ENCODE peak calls at places on chromosomes 16 and 17, in four cellular contexts. L is H1, Q is IMR-90, U is mesendoderm. D is an unnamed sample.

GRCh38 chr17:41586863-41587495 is at the start of gene KRT14:
- DNase-seq in L (no peak), Q (no peak), U (no peak), D (no peak)

GRCh38 chr16:4244254-4244812 is 2.5 kb upstream of the SRL start:
- DNase-seq in L (no peak), Q (peak), U (peak), D (peak)

GRCh38 chr16:17423195-17423594 is 47.6 kb downstream of the XYLT1 start:
- DNase-seq in L (peak), Q (no peak), U (peak), D (peak)

GRCh38 chr17:77433385-77434135 is 292.8 kb downstream of the SEC14L1 start:
- DNase-seq in L (no peak), Q (peak), U (no peak), D (no peak)

GRCh38 chr16:17476414-17477259 is 5.9 kb upstream of the XYLT1 start:
- DNase-seq in L (peak), Q (peak), U (peak), D (peak)

GRCh38 chr17:17036520-17036998 is 5.7 kb upstream of the MPRIP start:
- DNase-seq in L (no peak), Q (no peak), U (no peak), D (no peak)

GRCh38 chr17:68103148-68103547 is 67.6 kb downstream of the KPNA2 start:
- DNase-seq in L (no peak), Q (no peak), U (no peak), D (no peak)

GRCh38 chr17:68460715-68461114 is 3.4 kb upstream of the WIPI1 start:
- DNase-seq in L (no peak), Q (no peak), U (no peak), D (no peak)

GRCh38 chr16:27463741-27464662 is 62.0 kb downstream of the IL21R start:
- DNase-seq in L (no peak), Q (no peak), U (no peak), D (no peak)

GRCh38 chr16:9438991-9439390 is 347.5 kb downstream of the HAPSTR1 start:
- DNase-seq in L (no peak), Q (no peak), U (no peak), D (no peak)

GRCh38 chr17:71922439-71922838 is 198.4 kb upstream of the SOX9 start:
- DNase-seq in L (no peak), Q (peak), U (peak), D (no peak)

GRCh38 chr17:27471321-27472269 is 15.3 kb downstream of the KSR1 start:
- DNase-seq in L (no peak), Q (peak), U (no peak), D (no peak)

GRCh38 chr17:74295625-74296547 is 21.9 kb downstream of the DNAI2 start:
- DNase-seq in L (no peak), Q (no peak), U (no peak), D (no peak)

GRCh38 chr16:74896389-74897370 is 88.2 kb downstream of the WDR59 start:
- DNase-seq in L (no peak), Q (peak), U (no peak), D (no peak)

GRCh38 chr17:17820457-17821158 is 16.2 kb downstream of the SREBF1 start:
- DNase-seq in L (no peak), Q (no peak), U (no peak), D (no peak)

GRCh38 chr17:7029659-7030058 is 6.2 kb upstream of the SLC16A13 start:
- DNase-seq in L (no peak), Q (no peak), U (no peak), D (no peak)

GRCh38 chr16:46759309-46759708 is 11.2 kb upstream of the MYLK3 start:
- DNase-seq in L (no peak), Q (no peak), U (no peak), D (no peak)

GRCh38 chr16:13883266-13883665 is 36.7 kb upstream of the ERCC4 start:
- DNase-seq in L (no peak), Q (no peak), U (no peak), D (no peak)

GRCh38 chr16:80250376-80250775 is 290.4 kb upstream of the DYNLRB2 start:
- DNase-seq in L (no peak), Q (no peak), U (peak), D (no peak)

GRCh38 chr16:57541754-57542435 is 548 bp upstream of the ADGRG5 start:
- DNase-seq in L (peak), Q (no peak), U (no peak), D (peak)

DNA sequence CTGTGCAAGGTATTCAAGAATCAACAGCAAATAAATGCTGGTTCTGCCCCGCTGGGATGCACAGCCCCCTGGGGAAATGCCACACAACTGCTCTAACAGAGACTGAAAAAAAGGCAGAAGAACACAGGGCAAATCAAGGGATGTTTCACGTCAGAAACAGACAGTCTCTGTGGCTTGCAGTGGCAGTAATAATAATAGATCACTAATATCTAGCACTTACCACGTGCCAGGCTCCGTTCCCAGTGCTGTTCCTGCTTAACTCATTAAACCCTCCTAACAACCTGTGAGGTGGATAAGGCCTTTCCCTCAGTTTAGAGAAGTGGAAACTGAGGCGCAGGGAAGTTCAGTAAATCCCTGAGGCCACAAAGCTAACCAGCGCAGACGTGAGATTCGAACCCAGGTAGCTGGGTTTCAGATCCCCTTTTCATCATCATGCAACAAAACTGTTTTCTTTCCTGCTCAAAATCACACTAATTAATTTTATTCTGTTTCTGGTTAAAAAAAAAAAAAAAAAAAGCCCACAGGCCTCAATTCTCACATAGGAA is 36.7 kb downstream of the ARHGAP17 start:
- DNase-seq in L (no peak), Q (no peak), U (no peak), D (no peak)
- H3K9ac ChIP-seq in L (no peak), Q (peak), U (peak), D (no peak)

DNA sequence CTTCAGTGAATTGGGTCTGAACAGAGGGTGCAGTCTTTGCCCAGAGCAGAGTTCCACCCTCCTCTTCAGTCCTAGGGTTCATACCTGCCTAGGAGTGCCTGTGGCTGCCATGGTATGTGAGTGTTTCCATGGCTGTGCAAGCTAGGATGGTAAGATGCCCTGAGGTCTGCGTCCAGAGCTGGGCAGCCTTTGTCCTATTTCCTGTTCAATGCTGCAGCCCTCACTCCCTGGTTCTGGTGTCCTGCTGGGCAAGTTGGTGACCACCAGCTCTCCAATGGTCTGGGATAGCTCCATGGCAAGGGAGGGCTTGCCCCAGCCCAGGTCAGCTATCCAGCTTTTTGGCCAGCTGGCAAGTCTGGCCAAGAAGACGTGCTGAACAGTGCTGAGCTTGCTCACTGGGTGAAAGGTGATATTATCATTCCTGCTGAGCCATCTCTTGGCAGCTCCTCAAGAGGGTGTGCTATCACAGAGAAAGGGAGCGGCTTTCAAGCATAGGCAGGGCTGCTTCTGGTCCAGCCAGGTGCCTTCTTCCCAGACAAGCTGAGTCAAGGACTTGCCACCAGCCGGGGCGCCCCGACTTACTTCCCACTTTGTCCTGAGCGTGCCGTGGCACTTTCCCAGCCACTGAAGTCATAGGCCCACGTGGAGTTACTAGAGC is 13.0 kb upstream of the NFATC3 start:
- DNase-seq in L (peak), Q (peak), U (no peak), D (no peak)
- H3K56ac ChIP-seq in L (no peak), Q (no peak), U (no peak), D (no peak)

DNA sequence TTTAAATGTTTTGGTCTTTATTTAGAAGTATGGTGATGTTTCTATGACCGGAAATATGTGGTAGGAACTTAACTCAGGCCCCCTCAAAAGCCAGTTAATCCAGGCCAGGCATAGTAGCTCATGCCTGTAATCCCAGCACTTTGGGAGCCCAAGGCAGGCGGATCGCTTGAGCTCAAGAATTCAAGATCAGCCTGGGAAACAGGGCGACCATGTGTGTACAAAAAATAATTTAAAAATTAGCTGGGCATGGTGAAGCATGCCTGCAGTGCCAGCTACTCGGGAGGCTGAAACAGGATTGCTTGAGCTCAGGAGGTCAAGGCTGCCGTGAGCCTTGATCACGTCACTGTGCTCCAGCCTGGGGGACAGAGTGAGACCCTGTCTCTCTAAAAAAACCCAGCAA is 10.3 kb downstream of the RSL1D1 start:
- DNase-seq in L (no peak), Q (no peak), U (no peak), D (no peak)
- H3K9ac ChIP-seq in L (no peak), Q (no peak), U (no peak), D (no peak)

DNA sequence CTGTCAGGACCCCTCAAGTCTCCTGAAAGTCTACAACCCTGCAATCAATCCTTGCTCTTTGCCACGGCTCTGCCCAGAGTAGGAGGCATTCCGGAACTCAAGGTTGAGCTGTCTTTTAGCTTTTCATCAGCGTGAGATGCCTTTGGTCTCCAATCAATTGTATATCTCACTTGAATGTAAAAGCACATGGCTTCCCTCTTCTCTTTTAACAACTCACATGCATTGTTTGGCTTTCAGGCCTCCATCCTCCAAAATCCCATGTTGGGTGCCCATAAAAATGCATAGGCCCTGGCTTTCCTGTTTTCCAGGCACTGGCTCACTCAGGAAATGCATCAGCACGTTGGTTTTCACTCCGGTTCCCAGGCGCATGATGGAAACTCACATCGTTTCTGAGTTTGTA is 64.0 kb upstream of the FOXF1 start:
- DNase-seq in L (no peak), Q (no peak), U (no peak), D (no peak)
- H3K56ac ChIP-seq in L (no peak), Q (no peak), U (no peak), D (no peak)

DNA sequence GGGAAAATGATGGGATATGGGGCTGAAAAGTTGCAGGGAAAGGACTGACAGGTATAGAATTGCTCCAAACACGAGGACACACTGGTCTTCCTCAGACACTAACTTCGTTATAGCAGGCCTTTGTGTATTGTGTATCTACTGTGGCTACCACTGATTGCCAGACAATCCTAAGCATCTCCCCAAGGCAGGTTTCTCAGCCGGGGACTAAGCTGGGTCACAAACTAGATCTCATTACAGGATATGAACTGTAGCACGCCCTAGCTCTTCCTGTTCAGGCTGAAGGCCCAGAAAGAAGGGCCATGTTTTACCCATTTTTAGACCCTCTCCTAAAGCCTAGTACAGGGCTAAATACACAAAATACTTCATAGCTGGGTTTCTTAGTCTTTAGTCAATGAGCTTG is 5.1 kb upstream of the RANGRF start:
- DNase-seq in L (no peak), Q (no peak), U (peak), D (no peak)
- H3K9ac ChIP-seq in L (no peak), Q (no peak), U (no peak), D (no peak)

GRCh38 chr17:81342700-81343070 is 47.6 kb upstream of the SLC38A10 start:
- DNase-seq in L (peak), Q (no peak), U (peak), D (peak)
- H3K56ac ChIP-seq in L (no peak), Q (peak), U (peak), D (no peak)

DNA sequence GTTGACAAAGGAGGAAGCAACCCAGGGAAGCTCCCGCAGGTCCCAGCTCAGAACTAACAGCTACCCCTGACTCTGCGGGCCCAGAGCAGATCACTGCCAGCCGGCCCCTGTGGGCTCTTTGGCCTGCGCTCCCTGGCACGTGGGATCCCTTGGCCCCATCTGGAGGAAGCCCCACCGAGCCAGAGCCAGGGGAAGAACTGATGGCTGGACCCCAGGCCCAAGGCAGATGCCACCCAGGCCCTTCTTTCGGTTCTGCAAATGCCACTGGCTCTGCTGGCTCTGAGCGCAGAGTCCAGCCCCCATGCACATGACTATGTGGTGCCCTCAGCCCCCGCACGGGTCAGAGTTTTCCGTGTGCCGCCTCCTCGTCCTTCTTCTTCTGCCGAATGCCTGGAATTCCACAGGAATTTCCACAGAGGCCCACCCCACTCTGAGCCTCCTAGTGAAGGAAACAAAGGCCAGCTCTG is 35.8 kb upstream of the SNN start:
- DNase-seq in L (no peak), Q (peak), U (peak), D (no peak)
- H3K9ac ChIP-seq in L (no peak), Q (peak), U (no peak), D (no peak)

DNA sequence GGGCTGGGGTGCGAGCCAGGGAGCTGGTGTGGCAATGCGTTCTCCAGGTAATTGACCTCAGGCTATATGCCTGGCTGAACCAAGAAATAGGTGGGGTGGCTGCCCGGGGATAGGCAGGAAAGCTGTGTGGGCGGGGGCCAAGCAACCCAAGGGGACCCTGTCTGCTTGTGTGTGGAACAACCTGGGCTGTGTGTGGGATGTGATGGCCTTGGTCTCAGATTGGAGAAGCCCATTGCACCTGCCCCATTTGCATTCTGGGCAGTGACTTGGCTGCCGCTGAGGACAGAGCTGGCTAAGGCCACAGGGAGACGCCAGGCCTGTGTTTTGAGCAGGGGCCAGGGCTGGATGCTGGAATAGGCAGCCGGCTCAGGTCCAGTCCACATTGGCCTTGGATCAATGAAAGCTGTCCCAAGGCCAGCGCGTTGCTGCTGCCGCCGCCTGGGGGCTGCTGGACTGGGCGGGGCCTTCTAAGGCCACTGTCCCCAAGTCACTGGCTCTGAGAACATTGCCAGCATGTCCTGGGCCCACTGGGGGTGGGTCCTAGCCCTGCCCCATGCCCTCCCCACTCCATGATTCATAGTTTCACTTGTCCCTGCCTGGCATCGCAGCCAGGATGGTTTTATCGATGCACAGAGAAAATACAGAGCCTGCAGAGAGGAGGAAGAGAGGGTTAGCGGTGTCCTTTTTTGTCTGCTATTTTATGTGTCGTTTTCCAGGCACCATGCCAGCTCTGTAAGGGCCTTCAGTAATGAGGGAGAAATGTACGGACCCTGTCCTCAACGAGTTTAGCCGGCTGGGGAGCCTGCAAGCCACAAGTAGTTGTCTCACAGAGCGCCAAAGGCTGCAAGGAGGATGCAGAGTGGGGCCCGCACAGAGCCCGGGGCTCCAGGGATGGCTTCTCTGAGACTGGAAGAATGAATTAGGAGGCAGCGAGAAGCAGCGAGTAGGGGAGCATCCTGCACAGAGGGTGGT is 43.9 kb downstream of the NKD1 start:
- DNase-seq in L (no peak), Q (no peak), U (no peak), D (no peak)
- H3K56ac ChIP-seq in L (no peak), Q (no peak), U (no peak), D (no peak)